ENCODE peak calls at places on chromosomes 1 and 21, in four cellular contexts. I is kidney, Z is AG04449, W is cardiac muscle cell. E is an unnamed sample.

GRCh38 chr1:210726621-210727020 is 397.9 kb downstream of the HHAT start:
- DNase-seq in I (no peak), Z (no peak), W (peak; percentile 83), E (peak; percentile 4)

GRCh38 chr1:152806576-152806975 is at the start of gene LCE1C:
- DNase-seq in I (no peak), Z (no peak), W (no peak), E (no peak)

GRCh38 chr1:59422921-59423575 is 126.2 kb downstream of the FGGY start:
- DNase-seq in I (peak; percentile 84), Z (no peak), W (peak; percentile 21), E (no peak)

GRCh38 chr1:100187912-100188311 is 9.9 kb upstream of the LRRC39 start:
- DNase-seq in I (no peak), Z (no peak), W (no peak), E (no peak)

GRCh38 chr1:227942716-227943261 is 4.9 kb downstream of the WNT9A start:
- DNase-seq in I (peak; percentile 67), Z (no peak), W (no peak), E (no peak)

GRCh38 chr1:241229216-241229615 is 127.8 kb downstream of the RGS7 start:
- DNase-seq in I (no peak), Z (no peak), W (no peak), E (no peak)

GRCh38 chr1:194067772-194068171 is 881.4 kb upstream of the B3GALT2 start:
- DNase-seq in I (no peak), Z (no peak), W (no peak), E (no peak)

GRCh38 chr1:54651608-54652007 is 10.0 kb downstream of the MROH7 start:
- DNase-seq in I (no peak), Z (no peak), W (no peak), E (no peak)

GRCh38 chr1:16254263-16254948 is 17.4 kb upstream of the CPLANE2 start:
- DNase-seq in I (no peak), Z (no peak), W (no peak), E (no peak)

GRCh38 chr1:88327391-88328267 is 356.4 kb upstream of the PKN2 start:
- DNase-seq in I (no peak), Z (peak; percentile 79), W (no peak), E (peak; percentile 43)

GRCh38 chr1:156140879-156141707 is 12.3 kb upstream of the SEMA4A start:
- DNase-seq in I (peak; percentile 85), Z (no peak), W (peak; percentile 61), E (no peak)

GRCh38 chr21:39669485-39669884 is 56.7 kb downstream of the B3GALT5 start:
- DNase-seq in I (no peak), Z (no peak), W (no peak), E (no peak)

GRCh38 chr1:220431840-220432239 is 96.1 kb upstream of the MARK1 start:
- DNase-seq in I (no peak), Z (no peak), W (no peak), E (no peak)

GRCh38 chr1:6392880-6393399 is 627 bp downstream of the ACOT7 start:
- DNase-seq in I (peak; percentile 81), Z (no peak), W (peak; percentile 41), E (no peak)

GRCh38 chr1:27176323-27176722 is 21.4 kb upstream of the SLC9A1 start:
- DNase-seq in I (no peak), Z (no peak), W (no peak), E (no peak)

GRCh38 chr1:21321963-21322680 is 31.9 kb upstream of the ECE1 start:
- DNase-seq in I (no peak), Z (no peak), W (no peak), E (no peak)

GRCh38 chr1:200179781-200180160 is 152.3 kb downstream of the NR5A2 start:
- DNase-seq in I (no peak), Z (no peak), W (no peak), E (peak; percentile 15)

GRCh38 chr1:24705260-24706073 is 39.8 kb upstream of the CLIC4 start:
- DNase-seq in I (peak; percentile 89), Z (no peak), W (peak; percentile 85), E (no peak)

GRCh38 chr1:114008352-114009041 is 29.2 kb downstream of the OLFML3 start:
- DNase-seq in I (no peak), Z (no peak), W (peak; percentile 23), E (no peak)

GRCh38 chr1:85481688-85482087 is 16.7 kb upstream of the DDAH1 start:
- DNase-seq in I (no peak), Z (no peak), W (no peak), E (no peak)

GRCh38 chr1:1780598-1781525 is 2.6 kb upstream of the NADK start:
- DNase-seq in I (peak; percentile 61), Z (no peak), W (no peak), E (no peak)
- H3K4me3 ChIP-seq in I (no peak overlapping the region), Z (no peak overlapping the region), W (no peak overlapping the region), E (no peak overlapping the region)

DNA sequence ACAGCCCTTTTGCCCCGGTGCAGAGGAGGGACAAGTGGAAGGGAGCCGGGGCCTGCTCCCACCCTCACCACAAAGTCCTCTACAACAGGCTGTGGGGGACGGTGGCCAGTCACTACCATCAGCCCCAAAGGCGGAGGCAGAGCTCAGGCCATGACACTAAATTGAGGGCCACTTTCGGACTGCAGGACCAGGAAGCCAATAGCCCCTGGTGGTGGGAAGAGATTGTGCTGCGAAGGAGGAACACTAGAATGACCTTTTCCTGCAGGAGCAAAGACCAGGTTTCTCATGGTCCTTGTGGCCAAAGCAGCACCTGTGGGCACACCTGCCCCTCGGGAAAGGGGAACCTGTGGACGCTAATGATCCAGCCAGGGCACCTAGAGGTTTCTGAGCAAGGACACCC is 30.3 kb downstream of the ACTA1 start:
- DNase-seq in I (no peak), Z (no peak), W (no peak), E (no peak)
- TF ChIP-seq CTCF in I (no peak), Z (no peak), W (no peak), E (no peak)

GRCh38 chr1:154926201-154926600 is 10.3 kb downstream of the PMVK start:
- DNase-seq in I (no peak), Z (no peak), W (no peak), E (no peak)
- H3K4me3 ChIP-seq in I (no peak overlapping the region), Z (no peak overlapping the region), W (no peak overlapping the region), E (no peak overlapping the region)

DNA sequence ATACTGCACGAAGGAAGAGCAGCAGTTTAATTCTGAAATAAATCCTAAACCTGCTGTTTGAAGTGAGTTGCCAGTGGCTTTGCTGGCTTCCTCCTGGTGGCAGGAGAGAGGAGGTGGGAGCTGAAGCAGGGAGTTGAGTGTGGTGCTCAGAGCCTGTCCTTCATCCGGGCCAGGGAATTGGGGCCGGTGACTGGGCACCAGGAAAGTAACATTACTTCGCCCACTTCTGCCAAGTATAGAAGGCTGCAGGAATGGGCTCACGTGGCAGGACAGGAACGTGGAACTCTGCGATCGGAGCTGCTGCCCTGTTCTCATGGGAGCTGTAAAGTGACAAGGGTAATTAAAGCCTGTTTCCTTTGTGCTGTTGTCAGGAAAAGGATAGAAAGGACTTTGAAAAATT is 8.7 kb downstream of the TOR3A start:
- DNase-seq in I (no peak), Z (no peak), W (no peak), E (no peak)
- TF ChIP-seq CTCF in I (no peak), Z (no peak), W (no peak), E (peak; percentile 13)